ENCODE peak calls at places on chromosomes 16 and 17, in four cellular contexts. One of them, this sample, is unnamed.
A peak's percentile ranks its signal among the peaks of the same experiment; 100 is the strongest.

GRCh38 chr17:3695129-3695722 is 729 bp downstream of the P2RX5 start:
- DNase-seq in heart left ventricle: peak; percentile 72
- DNase-seq in HCT116: no peak
- DNase-seq in prostate gland: no peak
- DNase-seq in this sample: no peak

GRCh38 chr17:82382933-82383255 is 11.3 kb downstream of the UTS2R start:
- DNase-seq in heart left ventricle: peak; percentile 25
- DNase-seq in HCT116: no peak
- DNase-seq in prostate gland: no peak
- DNase-seq in this sample: no peak

GRCh38 chr16:71834291-71834690 is 11.5 kb upstream of the ATXN1L start:
- DNase-seq in heart left ventricle: no peak
- DNase-seq in HCT116: no peak
- DNase-seq in prostate gland: no peak
- DNase-seq in this sample: no peak

GRCh38 chr17:79617304-79617703 is 6.5 kb upstream of the RBFOX3 start:
- DNase-seq in heart left ventricle: no peak
- DNase-seq in HCT116: no peak
- DNase-seq in prostate gland: no peak
- DNase-seq in this sample: no peak

GRCh38 chr17:6577686-6578263 is 21.4 kb upstream of the PITPNM3 start:
- DNase-seq in heart left ventricle: no peak
- DNase-seq in HCT116: peak; percentile 7
- DNase-seq in prostate gland: no peak
- DNase-seq in this sample: no peak

GRCh38 chr16:86931410-86931941 is 353.1 kb downstream of the FOXL1 start:
- DNase-seq in heart left ventricle: peak; percentile 84
- DNase-seq in HCT116: no peak
- DNase-seq in prostate gland: no peak
- DNase-seq in this sample: no peak

GRCh38 chr16:48384305-48384981 is 770 bp downstream of the SIAH1 start:
- DNase-seq in heart left ventricle: peak; percentile 65
- DNase-seq in HCT116: no peak
- DNase-seq in prostate gland: no peak
- DNase-seq in this sample: no peak

GRCh38 chr16:57253410-57253927 is 8.4 kb downstream of the ARL2BP start:
- DNase-seq in heart left ventricle: no peak
- DNase-seq in HCT116: no peak
- DNase-seq in prostate gland: no peak
- DNase-seq in this sample: no peak

GRCh38 chr16:58105619-58106018 is 23.6 kb downstream of the CFAP20 start:
- DNase-seq in heart left ventricle: no peak
- DNase-seq in HCT116: no peak
- DNase-seq in prostate gland: no peak
- DNase-seq in this sample: no peak

GRCh38 chr17:3972281-3972731 is 8.1 kb upstream of the ATP2A3 start:
- DNase-seq in heart left ventricle: no peak
- DNase-seq in HCT116: no peak
- DNase-seq in prostate gland: no peak
- DNase-seq in this sample: no peak

GRCh38 chr16:54585966-54586365 is 299.4 kb upstream of the IRX3 start:
- DNase-seq in heart left ventricle: no peak
- DNase-seq in HCT116: no peak
- DNase-seq in prostate gland: no peak
- DNase-seq in this sample: no peak

DNA sequence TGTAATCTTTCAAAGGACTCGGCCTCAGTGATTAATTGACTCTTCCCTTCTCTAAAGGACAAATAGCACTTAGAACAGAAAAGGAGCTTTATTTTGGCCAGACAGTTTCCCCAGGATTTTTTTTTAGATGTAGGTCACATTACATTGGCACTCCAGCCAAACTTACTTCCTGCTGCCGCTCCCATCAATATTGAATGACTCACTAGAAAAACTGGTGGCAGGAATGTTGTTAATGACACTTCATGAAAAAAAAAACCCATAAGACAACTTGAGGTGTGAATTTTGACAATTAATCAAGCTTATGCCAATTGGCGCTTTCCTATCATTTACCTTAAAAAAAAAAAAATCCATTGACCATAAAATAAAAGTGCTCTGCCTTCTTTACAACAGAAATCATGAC is 432.5 kb downstream of the TOX3 start:
- DNase-seq in heart left ventricle: no peak
- DNase-seq in HCT116: no peak
- DNase-seq in prostate gland: no peak
- DNase-seq in this sample: no peak
- H3K4me1 ChIP-seq in heart left ventricle: no peaks in the 10 kb centered on the region
- H3K4me1 ChIP-seq in HCT116: no peaks in the 10 kb centered on the region
- H3K4me1 ChIP-seq in prostate gland: no peaks in the 10 kb centered on the region
- H3K4me1 ChIP-seq in this sample: no peaks in the 10 kb centered on the region

DNA sequence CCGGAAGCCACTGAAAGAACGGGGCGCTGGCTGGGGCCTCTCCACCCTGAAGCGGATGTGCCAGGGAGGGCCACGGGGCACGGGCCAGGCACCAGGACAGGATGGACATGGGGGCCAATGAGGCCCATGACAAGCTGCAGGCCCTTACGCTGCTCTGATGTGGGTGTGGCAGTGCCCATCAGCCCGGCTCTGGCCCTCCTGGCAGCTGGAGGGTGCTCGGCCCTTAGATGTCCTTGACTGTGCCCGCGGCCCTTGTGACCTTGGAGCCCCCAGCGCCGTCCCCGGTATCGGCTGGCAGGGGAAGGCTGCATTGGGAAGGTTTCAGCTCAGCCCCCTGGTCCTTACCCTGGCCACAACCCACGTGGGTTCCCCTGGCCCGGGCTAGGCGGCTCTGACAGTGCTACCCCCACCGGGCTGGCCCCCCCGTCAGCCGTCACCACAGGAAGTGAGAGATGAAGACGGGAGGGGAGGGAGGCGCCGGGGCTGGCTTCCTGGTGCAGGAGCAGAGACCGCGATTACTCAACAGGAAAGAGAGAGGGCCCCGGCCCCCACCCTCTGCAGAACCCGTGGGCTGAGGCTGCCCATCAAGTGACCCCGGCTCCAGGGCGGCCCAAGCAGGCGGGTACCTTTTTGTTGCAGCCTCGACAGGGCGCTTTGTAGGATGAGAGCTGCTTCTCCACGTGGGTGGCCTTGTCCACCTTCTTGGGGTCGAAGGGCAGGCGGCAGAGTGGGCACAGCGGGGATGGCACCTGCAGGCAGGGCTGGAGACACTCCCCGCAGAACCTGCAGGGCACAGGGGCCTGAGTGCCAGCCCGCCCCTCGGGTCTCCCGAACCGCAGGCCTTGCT is 5.3 kb downstream of the RNF166 start:
- DNase-seq in heart left ventricle: peak; percentile 94
- DNase-seq in HCT116: no peak
- DNase-seq in prostate gland: peak; percentile 46
- DNase-seq in this sample: peak; percentile 93
- H3K4me3 ChIP-seq in heart left ventricle: peak overlapping the region; percentile 28
- H3K4me3 ChIP-seq in HCT116: no peak overlapping the region
- H3K4me3 ChIP-seq in prostate gland: no peak overlapping the region
- H3K4me3 ChIP-seq in this sample: no peak overlapping the region

GRCh38 chr16:27434141-27435051 is 32.4 kb downstream of the IL21R start:
- DNase-seq in heart left ventricle: no peak
- DNase-seq in HCT116: no peak
- DNase-seq in prostate gland: no peak
- DNase-seq in this sample: no peak
- H3K27ac ChIP-seq in heart left ventricle: no peak overlapping the region
- H3K27ac ChIP-seq in HCT116: no peak overlapping the region
- H3K27ac ChIP-seq in prostate gland: no peak overlapping the region
- H3K27ac ChIP-seq in this sample: no peak overlapping the region

DNA sequence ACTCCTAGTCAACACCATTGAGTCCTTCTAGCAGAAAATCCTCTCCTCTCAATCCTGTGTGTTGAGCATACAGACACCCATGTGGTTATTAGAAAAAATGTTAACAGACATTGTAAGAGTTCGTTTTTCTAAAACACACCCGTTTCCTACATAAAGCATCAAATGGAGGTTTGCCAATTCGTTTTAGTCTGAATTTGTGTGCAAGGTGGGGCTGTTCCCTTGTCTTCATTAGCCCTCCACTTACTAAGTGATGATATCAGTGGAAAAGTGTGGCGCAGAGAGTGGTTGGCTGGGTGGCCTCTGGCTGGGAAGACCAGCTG is 2.7 kb downstream of the NHERF1 start:
- DNase-seq in heart left ventricle: no peak
- DNase-seq in HCT116: no peak
- DNase-seq in prostate gland: no peak
- DNase-seq in this sample: no peak
- H3K4me1 ChIP-seq in heart left ventricle: peaks cover 2% of the 10 kb centered on the region
- H3K4me1 ChIP-seq in HCT116: peaks cover 52% of the 10 kb centered on the region
- H3K4me1 ChIP-seq in prostate gland: peaks cover 12% of the 10 kb centered on the region
- H3K4me1 ChIP-seq in this sample: peaks cover 11% of the 10 kb centered on the region

GRCh38 chr17:76239538-76240274 is 587 bp downstream of the RNF157 start:
- DNase-seq in heart left ventricle: no peak
- DNase-seq in HCT116: no peak
- DNase-seq in prostate gland: no peak
- DNase-seq in this sample: no peak
- H3K4me3 ChIP-seq in heart left ventricle: peak overlapping the region; percentile 67
- H3K4me3 ChIP-seq in HCT116: no peak overlapping the region
- H3K4me3 ChIP-seq in prostate gland: peak overlapping the region; percentile 33
- H3K4me3 ChIP-seq in this sample: peak overlapping the region; percentile 59

This sample was measured in ascending aorta.